ENCODE peak calls at places on chromosome X, in four cellular contexts. A is SK-N-SH treated with all-trans-retinoic acid at 6 μM for 48 hours; D is central memory CD8-positive, alpha-beta T cell; F is body of pancreas. P is an unnamed sample.

GRCh38 chrX:112736310-112736709 is 56.6 kb upstream of the LHFPL1 start:
- ATAC-seq in D (no peak), F (no peak), A (no peak), P (no peak)

GRCh38 chrX:120125444-120125843 is 9.7 kb upstream of the RHOXF1 start:
- ATAC-seq in F (no peak), A (no peak), D (no peak), P (no peak)

GRCh38 chrX:135477576-135477975 is 42.9 kb upstream of the INTS6L start:
- ATAC-seq in D (no peak), F (peak; percentile 56), A (peak; percentile 78), P (peak; percentile 62)

GRCh38 chrX:151801980-151802379 is 67.4 kb downstream of the CNGA2 start:
- ATAC-seq in F (no peak), A (no peak), D (no peak), P (peak; percentile 31)

GRCh38 chrX:11792461-11793421 is 34.7 kb downstream of the MSL3 start:
- ATAC-seq in D (peak; percentile 95), F (no peak), A (no peak), P (no peak)

GRCh38 chrX:71617742-71618141 is 569 bp downstream of the CXCR3 start:
- ATAC-seq in D (no peak), F (no peak), A (no peak), P (no peak)

GRCh38 chrX:11770320-11770719 is 12.3 kb downstream of the MSL3 start:
- ATAC-seq in D (peak; percentile 72), F (no peak), A (peak; percentile 97), P (peak; percentile 71)

GRCh38 chrX:15505104-15505503 is 4.5 kb downstream of the BMX start:
- ATAC-seq in D (no peak), F (no peak), A (no peak), P (peak; percentile 84)

GRCh38 chrX:43876680-43877079 is 5.6 kb downstream of the MAOB start:
- ATAC-seq in D (no peak), F (no peak), A (no peak), P (no peak)